ENCODE peak calls at places on chromosomes 7 and 10, in eight cellular contexts. U is HL-60, N is GM23338, S is HepG2, J is HCT116, K is K562, L is SK-N-SH, C is GM12878. E is an unnamed sample.

GRCh38 chr10:29712108-29712507 is 77.3 kb upstream of the SVIL start:
- DNase-seq in U (no peak), L (no peak), K (no peak), J (no peak), C (no peak), S (peak; percentile 54), N (peak; percentile 89), E (no peak)

GRCh38 chr7:485188-486081 is 34.2 kb downstream of the PDGFA start:
- DNase-seq in K (peak; percentile 60), S (no peak), U (no peak), N (no peak), J (no peak), L (no peak), C (no peak), E (no peak)

GRCh38 chr10:34313888-34314287 is 501.2 kb downstream of the PARD3 start:
- DNase-seq in C (no peak), L (no peak), J (no peak), S (no peak), U (no peak), K (no peak), N (no peak), E (no peak)

GRCh38 chr10:130222381-130222780 is 86.2 kb downstream of the GLRX3 start:
- DNase-seq in C (no peak), U (no peak), N (no peak), L (no peak), S (no peak), K (no peak), J (no peak), E (no peak)

GRCh38 chr10:67618116-67618515 is 77.9 kb downstream of the CTNNA3 start:
- DNase-seq in S (no peak), U (no peak), L (no peak), K (no peak), J (no peak), N (no peak), C (no peak), E (no peak)

GRCh38 chr10:103934308-103934707 is 16.3 kb upstream of the STN1 start:
- DNase-seq in K (no peak), U (no peak), N (no peak), C (no peak), J (no peak), L (no peak), S (no peak), E (no peak)

GRCh38 chr7:86963599-86964230 is 95.7 kb downstream of the ELAPOR2 start:
- DNase-seq in J (no peak), C (no peak), K (no peak), U (no peak), L (no peak), S (no peak), N (no peak), E (no peak)

GRCh38 chr10:50990568-50991495 is 83.5 kb upstream of the PRKG1 start:
- DNase-seq in K (no peak), J (peak; percentile 45), S (no peak), C (no peak), L (peak; percentile 72), U (no peak), N (peak; percentile 68), E (no peak)

GRCh38 chr7:39252916-39253315 is 275.2 kb downstream of the POU6F2 start:
- DNase-seq in J (no peak), K (no peak), S (no peak), C (no peak), N (peak; percentile 46), U (no peak), L (no peak), E (no peak)

GRCh38 chr7:151383638-151384351 is 26.0 kb downstream of the WDR86 start:
- DNase-seq in J (no peak), U (no peak), S (no peak), C (no peak), K (no peak), N (no peak), L (no peak), E (no peak)

GRCh38 chr10:88756660-88757059 is 3.2 kb upstream of the LIPN start:
- DNase-seq in S (no peak), J (no peak), N (no peak), C (no peak), K (no peak), L (no peak), U (no peak), E (no peak)

GRCh38 chr10:82288461-82288881 is 413.5 kb downstream of the NRG3 start:
- DNase-seq in N (no peak), C (no peak), K (no peak), J (no peak), S (no peak), L (no peak), U (no peak), E (no peak)

GRCh38 chr7:233456-234035 is 41.2 kb downstream of the FAM20C start:
- DNase-seq in S (no peak), C (no peak), N (no peak), K (no peak), L (no peak), U (no peak), J (no peak), E (no peak)

GRCh38 chr10:110076559-110077318 is 69.0 kb downstream of the ADD3 start:
- DNase-seq in N (no peak), J (peak; percentile 3), L (no peak), K (peak; percentile 11), S (peak; percentile 93), C (peak; percentile 76), U (peak; percentile 99), E (no peak)

GRCh38 chr10:46516660-46517416 is 39.6 kb downstream of the GPRIN2 start:
- DNase-seq in U (no peak), L (no peak), K (no peak), N (no peak), S (no peak), J (no peak), C (no peak), E (no peak)

GRCh38 chr7:33547880-33548279 is 357.5 kb upstream of the BMPER start:
- DNase-seq in L (no peak), S (peak; percentile 29), C (no peak), J (no peak), N (no peak), U (no peak), K (no peak), E (no peak)

GRCh38 chr10:7551891-7552731 is 114.7 kb downstream of the ITIH5 start:
- DNase-seq in U (no peak), N (peak; percentile 51), J (no peak), C (no peak), L (no peak), S (no peak), K (no peak), E (no peak)

GRCh38 chr10:44835300-44835699 is 75.8 kb upstream of the TMEM72 start:
- DNase-seq in J (no peak), K (no peak), S (no peak), C (no peak), L (no peak), U (no peak), N (no peak), E (no peak)

GRCh38 chr7:69920802-69921201 is 322.5 kb downstream of the AUTS2 start:
- DNase-seq in C (no peak), K (no peak), N (no peak), L (no peak), U (no peak), S (no peak), J (no peak), E (no peak)

GRCh38 chr10:31749981-31750850 is 178.4 kb downstream of the ARHGAP12 start:
- DNase-seq in S (no peak), U (no peak), N (no peak), C (no peak), J (no peak), K (no peak), L (peak; percentile 84), E (no peak)

GRCh38 chr7:66267249-66267648 is 62.1 kb downstream of the TPST1 start:
- DNase-seq in K (no peak), U (no peak), L (no peak), J (no peak), N (no peak), S (no peak), C (no peak), E (no peak)

GRCh38 chr10:91123246-91123645 is 97.2 kb upstream of the PCGF5 start:
- DNase-seq in C (no peak), K (no peak), N (no peak), S (no peak), J (no peak), L (no peak), U (no peak), E (no peak)

GRCh38 chr7:159145544-159145891 is 851 bp upstream of the VIPR2 start:
- DNase-seq in U (no peak), C (no peak), N (no peak), J (no peak), L (peak; percentile 54), K (no peak), S (no peak), E (no peak)

GRCh38 chr10:60359066-60359465 is 30.6 kb downstream of the ANK3 start:
- DNase-seq in J (no peak), C (no peak), U (no peak), N (no peak), L (no peak), S (no peak), K (no peak), E (no peak)
- TF ChIP-seq POLR2AphosphoS5 in J (no peak), C (no peak), U (no peak), N (no peak), L (no peak), S (no peak), K (no peak), E (no peak)

DNA sequence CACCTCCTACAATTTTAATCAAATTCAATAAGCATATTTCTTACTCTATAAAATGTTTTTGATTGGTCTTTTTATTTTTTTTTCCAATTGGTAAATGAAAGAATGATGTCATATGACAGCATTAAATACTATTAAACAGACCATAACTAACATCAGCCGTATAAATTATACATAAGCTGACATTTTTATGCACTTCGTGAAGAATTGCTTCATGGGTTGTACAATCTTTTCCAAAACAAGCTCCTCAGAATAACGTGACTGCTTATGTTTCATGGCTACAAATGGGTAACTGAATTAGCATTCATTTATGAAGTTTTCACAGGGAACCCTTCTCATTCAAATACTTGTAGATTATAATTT is 371.1 kb upstream of the MGMT start:
- DNase-seq in J (no peak), L (no peak), N (no peak), K (no peak), U (no peak), C (no peak), S (no peak), E (no peak)
- TF ChIP-seq REST in J (no peak), L (no peak), N (no peak), K (no peak), U (no peak), C (no peak), S (no peak), E (no peak)

GRCh38 chr10:11015371-11015934 is 2.2 kb upstream of the CELF2 start:
- DNase-seq in N (no peak), K (no peak), S (no peak), L (no peak), C (no peak), U (no peak), J (no peak), E (no peak)
- H3K4me3 ChIP-seq in N (no peak overlapping the region), K (no peak overlapping the region), S (no peak overlapping the region), L (no peak overlapping the region), C (no peak overlapping the region), U (no peak overlapping the region), J (no peak overlapping the region), E (no peak overlapping the region)

DNA sequence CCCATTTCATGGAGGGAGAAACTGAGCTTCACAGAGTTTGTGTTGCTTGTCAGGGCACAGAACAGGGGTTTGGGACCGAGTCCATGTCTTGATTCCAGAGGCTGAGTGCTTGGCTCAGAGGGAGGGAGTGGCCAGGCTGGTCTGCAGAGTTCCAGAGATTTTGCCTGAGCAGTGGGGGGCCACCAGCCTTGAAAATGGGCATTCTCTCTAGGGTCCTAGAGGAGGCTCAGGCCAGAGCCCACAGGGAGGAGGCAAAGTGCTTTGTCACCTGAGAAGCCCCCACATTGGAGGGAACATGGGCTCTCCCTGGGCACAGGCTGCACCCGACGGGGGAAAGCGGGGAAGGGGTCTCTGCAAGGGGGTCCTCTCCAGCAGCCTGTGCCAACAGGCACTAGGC is 51.5 kb downstream of the DOCK1 start:
- DNase-seq in L (no peak), S (no peak), C (no peak), J (no peak), K (no peak), U (no peak), N (no peak), E (no peak)
- TF ChIP-seq POLR2AphosphoS5 in L (no peak), S (no peak), C (no peak), J (no peak), K (no peak), U (no peak), N (no peak), E (no peak)